ENCODE peak calls at places on chromosomes 11 and 22, in five cellular contexts. One of them, this sample, is unnamed.

GRCh38 chr22:38843201-38843715 is 570 bp downstream of the NPTXR start:
- DNase-seq in CD4-positive, alpha-beta T cell: peak
- DNase-seq in hypothalamus: peak
- DNase-seq in activated naive CD8-positive, alpha-beta T cell treated with anti-CD3 and anti-CD28 coated beads, Interleukin-2, amount 50 U/mL, for 24 hours: peak
- DNase-seq in GM23248: peak
- DNase-seq in this sample: peak

GRCh38 chr11:32141886-32142546 is 51.1 kb downstream of the RCN1 start:
- DNase-seq in CD4-positive, alpha-beta T cell: no peak
- DNase-seq in hypothalamus: no peak
- DNase-seq in activated naive CD8-positive, alpha-beta T cell treated with anti-CD3 and anti-CD28 coated beads, Interleukin-2, amount 50 U/mL, for 24 hours: no peak
- DNase-seq in GM23248: no peak
- DNase-seq in this sample: no peak

GRCh38 chr22:43078522-43078921 is 10.7 kb downstream of the TTLL1 start:
- DNase-seq in activated naive CD8-positive, alpha-beta T cell treated with anti-CD3 and anti-CD28 coated beads, Interleukin-2, amount 50 U/mL, for 24 hours: no peak
- DNase-seq in GM23248: no peak
- DNase-seq in CD4-positive, alpha-beta T cell: no peak
- DNase-seq in hypothalamus: no peak
- DNase-seq in this sample: no peak

GRCh38 chr11:46121724-46122477 is 647 bp upstream of the PHF21A start:
- DNase-seq in activated naive CD8-positive, alpha-beta T cell treated with anti-CD3 and anti-CD28 coated beads, Interleukin-2, amount 50 U/mL, for 24 hours: peak
- DNase-seq in GM23248: peak
- DNase-seq in hypothalamus: peak
- DNase-seq in CD4-positive, alpha-beta T cell: peak
- DNase-seq in this sample: peak

GRCh38 chr11:128548655-128549255 is 38.6 kb downstream of the ETS1 start:
- DNase-seq in hypothalamus: no peak
- DNase-seq in CD4-positive, alpha-beta T cell: no peak
- DNase-seq in GM23248: peak
- DNase-seq in activated naive CD8-positive, alpha-beta T cell treated with anti-CD3 and anti-CD28 coated beads, Interleukin-2, amount 50 U/mL, for 24 hours: peak
- DNase-seq in this sample: no peak

GRCh38 chr11:44943118-44943517 is 7.6 kb downstream of the TP53I11 start:
- DNase-seq in activated naive CD8-positive, alpha-beta T cell treated with anti-CD3 and anti-CD28 coated beads, Interleukin-2, amount 50 U/mL, for 24 hours: peak
- DNase-seq in CD4-positive, alpha-beta T cell: no peak
- DNase-seq in hypothalamus: peak
- DNase-seq in GM23248: no peak
- DNase-seq in this sample: no peak

GRCh38 chr22:37274380-37274862 is 7.9 kb upstream of the CYTH4 start:
- DNase-seq in CD4-positive, alpha-beta T cell: no peak
- DNase-seq in activated naive CD8-positive, alpha-beta T cell treated with anti-CD3 and anti-CD28 coated beads, Interleukin-2, amount 50 U/mL, for 24 hours: no peak
- DNase-seq in GM23248: no peak
- DNase-seq in hypothalamus: peak
- DNase-seq in this sample: no peak

GRCh38 chr22:47918276-47918928 is 1156.0 kb downstream of the TBC1D22A start:
- DNase-seq in hypothalamus: no peak
- DNase-seq in GM23248: no peak
- DNase-seq in activated naive CD8-positive, alpha-beta T cell treated with anti-CD3 and anti-CD28 coated beads, Interleukin-2, amount 50 U/mL, for 24 hours: peak
- DNase-seq in CD4-positive, alpha-beta T cell: peak
- DNase-seq in this sample: no peak

GRCh38 chr11:44016546-44017442 is 31.0 kb upstream of the ACCSL start:
- DNase-seq in GM23248: peak
- DNase-seq in activated naive CD8-positive, alpha-beta T cell treated with anti-CD3 and anti-CD28 coated beads, Interleukin-2, amount 50 U/mL, for 24 hours: no peak
- DNase-seq in hypothalamus: no peak
- DNase-seq in CD4-positive, alpha-beta T cell: no peak
- DNase-seq in this sample: no peak

GRCh38 chr22:40541300-40541699 is 95.2 kb downstream of the MRTFA start:
- DNase-seq in CD4-positive, alpha-beta T cell: no peak
- DNase-seq in hypothalamus: no peak
- DNase-seq in activated naive CD8-positive, alpha-beta T cell treated with anti-CD3 and anti-CD28 coated beads, Interleukin-2, amount 50 U/mL, for 24 hours: no peak
- DNase-seq in GM23248: no peak
- DNase-seq in this sample: peak

GRCh38 chr11:66685276-66686099 is 7.8 kb upstream of the RBM4B start:
- DNase-seq in hypothalamus: no peak
- DNase-seq in GM23248: no peak
- DNase-seq in CD4-positive, alpha-beta T cell: no peak
- DNase-seq in activated naive CD8-positive, alpha-beta T cell treated with anti-CD3 and anti-CD28 coated beads, Interleukin-2, amount 50 U/mL, for 24 hours: no peak
- DNase-seq in this sample: no peak

GRCh38 chr22:30121988-30122387 is 41.7 kb downstream of the HORMAD2 start:
- DNase-seq in activated naive CD8-positive, alpha-beta T cell treated with anti-CD3 and anti-CD28 coated beads, Interleukin-2, amount 50 U/mL, for 24 hours: no peak
- DNase-seq in GM23248: no peak
- DNase-seq in hypothalamus: no peak
- DNase-seq in CD4-positive, alpha-beta T cell: no peak
- DNase-seq in this sample: no peak

GRCh38 chr11:2789331-2789730 is 89.5 kb upstream of the KCNQ1OT1 start:
- DNase-seq in CD4-positive, alpha-beta T cell: no peak
- DNase-seq in activated naive CD8-positive, alpha-beta T cell treated with anti-CD3 and anti-CD28 coated beads, Interleukin-2, amount 50 U/mL, for 24 hours: peak
- DNase-seq in hypothalamus: no peak
- DNase-seq in GM23248: no peak
- DNase-seq in this sample: no peak

GRCh38 chr22:27997538-27997937 is 78.5 kb upstream of the PITPNB start:
- DNase-seq in hypothalamus: no peak
- DNase-seq in CD4-positive, alpha-beta T cell: no peak
- DNase-seq in activated naive CD8-positive, alpha-beta T cell treated with anti-CD3 and anti-CD28 coated beads, Interleukin-2, amount 50 U/mL, for 24 hours: no peak
- DNase-seq in GM23248: peak
- DNase-seq in this sample: no peak

GRCh38 chr11:57072640-57073039 is 83.9 kb downstream of the OR5AK2 start:
- DNase-seq in GM23248: peak
- DNase-seq in activated naive CD8-positive, alpha-beta T cell treated with anti-CD3 and anti-CD28 coated beads, Interleukin-2, amount 50 U/mL, for 24 hours: no peak
- DNase-seq in CD4-positive, alpha-beta T cell: no peak
- DNase-seq in hypothalamus: no peak
- DNase-seq in this sample: peak

GRCh38 chr22:25403752-25404471 is 160.6 kb upstream of the GRK3 start:
- DNase-seq in GM23248: peak
- DNase-seq in CD4-positive, alpha-beta T cell: no peak
- DNase-seq in activated naive CD8-positive, alpha-beta T cell treated with anti-CD3 and anti-CD28 coated beads, Interleukin-2, amount 50 U/mL, for 24 hours: no peak
- DNase-seq in hypothalamus: no peak
- DNase-seq in this sample: peak

GRCh38 chr22:42902875-42903510 is 45.9 kb upstream of the ARFGAP3 start:
- DNase-seq in GM23248: no peak
- DNase-seq in CD4-positive, alpha-beta T cell: no peak
- DNase-seq in hypothalamus: no peak
- DNase-seq in activated naive CD8-positive, alpha-beta T cell treated with anti-CD3 and anti-CD28 coated beads, Interleukin-2, amount 50 U/mL, for 24 hours: no peak
- DNase-seq in this sample: no peak

GRCh38 chr11:65504671-65505433 is 6.0 kb downstream of the MALAT1 start:
- DNase-seq in GM23248: peak
- DNase-seq in activated naive CD8-positive, alpha-beta T cell treated with anti-CD3 and anti-CD28 coated beads, Interleukin-2, amount 50 U/mL, for 24 hours: no peak
- DNase-seq in hypothalamus: no peak
- DNase-seq in CD4-positive, alpha-beta T cell: no peak
- DNase-seq in this sample: no peak

GRCh38 chr11:57150454-57150917 is 31.3 kb upstream of the LRRC55 start:
- DNase-seq in CD4-positive, alpha-beta T cell: no peak
- DNase-seq in hypothalamus: no peak
- DNase-seq in GM23248: peak
- DNase-seq in activated naive CD8-positive, alpha-beta T cell treated with anti-CD3 and anti-CD28 coated beads, Interleukin-2, amount 50 U/mL, for 24 hours: no peak
- DNase-seq in this sample: no peak

This sample was measured in foreskin keratinocyte.